ENCODE peak calls at places on chromosomes 6 and 20, in five cellular contexts. V is posterior cingulate gyrus, P is NCI-H748 treated with DMSO at 0.1 percent for 48 hours, R is SHP77, S is GM12865. W is an unnamed sample.

GRCh38 chr6:127328043-127328442 is 15.4 kb downstream of the ECHDC1 start:
- DNase-seq in S (no peak), R (no peak), P (no peak), V (no peak), W (no peak)

GRCh38 chr6:42093582-42094329 is 43.4 kb downstream of the TAF8 start:
- DNase-seq in P (no peak), S (no peak), R (no peak), V (no peak), W (no peak)

GRCh38 chr6:158170656-158171081 is 2.5 kb downstream of the GTF2H5 start:
- DNase-seq in P (no peak), V (no peak), S (no peak), R (no peak), W (no peak)

GRCh38 chr20:18805881-18806280 is 7.7 kb upstream of the SCP2D1 start:
- DNase-seq in V (no peak), S (no peak), P (no peak), R (no peak), W (no peak)

GRCh38 chr20:21156266-21156665 is 30.4 kb downstream of the KIZ start:
- DNase-seq in R (no peak), P (no peak), S (no peak), V (no peak), W (no peak)

GRCh38 chr6:72245565-72245964 is 359.2 kb downstream of the RIMS1 start:
- DNase-seq in P (peak; percentile 5), V (no peak), R (no peak), S (no peak), W (no peak)

GRCh38 chr6:106444777-106445507 is 84.4 kb downstream of the CRYBG1 start:
- DNase-seq in P (peak; percentile 67), R (peak; percentile 38), V (no peak), S (peak; percentile 77), W (peak; percentile 13)

GRCh38 chr20:1934162-1934561 is 39.0 kb downstream of the SIRPA start:
- DNase-seq in R (no peak), P (no peak), V (no peak), S (no peak), W (no peak)